ENCODE peak calls at places on chromosomes 7 and 10, in eight cellular contexts. C is GM23338, H is sigmoid colon, W is Panc1, A is transverse colon, M is HCT116, Z is GM12878, F is SK-N-SH. U is an unnamed sample.

GRCh38 chr10:78336402-78336791 is 302.7 kb downstream of the RPS24 start:
- DNase-seq in Z (no peak), A (no peak), H (no peak), M (no peak), C (no peak), W (peak), F (no peak), U (peak)

GRCh38 chr7:152663101-152663740 is 12.7 kb downstream of the XRCC2 start:
- DNase-seq in M (no peak), F (no peak), H (no peak), C (peak), Z (no peak), A (no peak), W (no peak), U (no peak)

GRCh38 chr7:149827089-149827981 is 10.8 kb upstream of the ZNF862 start:
- DNase-seq in M (no peak), C (no peak), A (no peak), F (peak), H (peak), Z (no peak), W (no peak), U (no peak)

GRCh38 chr10:44326474-44327030 is 58.3 kb downstream of the CXCL12 start:
- DNase-seq in W (no peak), C (no peak), Z (no peak), A (no peak), F (no peak), M (no peak), H (no peak), U (no peak)

GRCh38 chr10:95728535-95728934 is 27.4 kb upstream of the ENTPD1 start:
- DNase-seq in A (no peak), H (no peak), W (no peak), M (no peak), C (no peak), F (no peak), Z (no peak), U (no peak)

GRCh38 chr7:123682690-123683089 is 27.0 kb downstream of the LMOD2 start:
- DNase-seq in M (peak), F (no peak), C (peak), A (no peak), H (no peak), Z (no peak), W (peak), U (no peak)

GRCh38 chr10:119320981-119321380 is 113.6 kb downstream of the GRK5 start:
- DNase-seq in H (no peak), A (no peak), M (no peak), Z (no peak), C (no peak), F (no peak), W (no peak), U (no peak)

GRCh38 chr10:105351187-105351586 is 710.1 kb downstream of the SORCS3 start:
- DNase-seq in A (no peak), Z (no peak), F (no peak), H (no peak), W (no peak), M (no peak), C (no peak), U (no peak)

GRCh38 chr10:116779076-116779687 is 36.8 kb upstream of the HSPA12A start:
- DNase-seq in H (peak), C (no peak), A (no peak), W (no peak), Z (no peak), M (peak), F (no peak), U (no peak)

GRCh38 chr7:123283373-123283772 is 83.6 kb upstream of the SLC13A1 start:
- DNase-seq in C (no peak), A (no peak), W (no peak), Z (no peak), M (no peak), F (no peak), H (no peak), U (no peak)

GRCh38 chr7:31735991-31736982 is 49.3 kb downstream of the PPP1R17 start:
- DNase-seq in A (peak), M (peak), Z (no peak), H (peak), W (peak), C (peak), F (peak), U (peak)

GRCh38 chr10:3460420-3461128 is 288.0 kb upstream of the PITRM1 start:
- DNase-seq in C (no peak), M (no peak), F (no peak), Z (no peak), H (no peak), W (no peak), A (no peak), U (no peak)
- H3K27ac ChIP-seq in C (no peak), M (no peak), F (no peak), Z (no peak), H (no peak), W (no peak), A (peak), U (no peak)

GRCh38 chr7:155752756-155753445 is 59.4 kb downstream of the SHH start:
- DNase-seq in C (no peak), A (peak), H (peak), M (no peak), Z (peak), W (no peak), F (no peak), U (no peak)
- TF ChIP-seq POLR2AphosphoS5 in C (no peak), A (no peak), H (no peak), M (no peak), Z (no peak), W (no peak), F (no peak), U (no peak)

GRCh38 chr10:52682766-52683165 is 89.8 kb downstream of the MBL2 start:
- DNase-seq in W (no peak), A (no peak), Z (no peak), F (no peak), C (no peak), H (no peak), M (no peak), U (no peak)
- H3K27ac ChIP-seq in W (no peak), A (no peak), Z (no peak), F (no peak), C (no peak), H (no peak), M (no peak), U (no peak)

GRCh38 chr10:31774291-31774900 is 154.2 kb downstream of the ARHGAP12 start:
- DNase-seq in H (no peak), C (peak), Z (no peak), A (no peak), W (no peak), M (no peak), F (peak), U (no peak)

GRCh38 chr10:31776159-31776558 is 152.5 kb downstream of the ARHGAP12 start:
- DNase-seq in F (no peak), M (no peak), W (no peak), C (no peak), H (no peak), A (no peak), Z (no peak), U (no peak)

GRCh38 chr10:31771345-31771831 is 157.2 kb downstream of the ARHGAP12 start:
- DNase-seq in F (no peak), H (peak), W (no peak), M (no peak), C (no peak), A (no peak), Z (no peak), U (no peak)

GRCh38 chr10:31774928-31775668 is 153.5 kb downstream of the ARHGAP12 start:
- DNase-seq in C (no peak), F (no peak), M (no peak), W (no peak), Z (no peak), A (no peak), H (no peak), U (no peak)

DNA sequence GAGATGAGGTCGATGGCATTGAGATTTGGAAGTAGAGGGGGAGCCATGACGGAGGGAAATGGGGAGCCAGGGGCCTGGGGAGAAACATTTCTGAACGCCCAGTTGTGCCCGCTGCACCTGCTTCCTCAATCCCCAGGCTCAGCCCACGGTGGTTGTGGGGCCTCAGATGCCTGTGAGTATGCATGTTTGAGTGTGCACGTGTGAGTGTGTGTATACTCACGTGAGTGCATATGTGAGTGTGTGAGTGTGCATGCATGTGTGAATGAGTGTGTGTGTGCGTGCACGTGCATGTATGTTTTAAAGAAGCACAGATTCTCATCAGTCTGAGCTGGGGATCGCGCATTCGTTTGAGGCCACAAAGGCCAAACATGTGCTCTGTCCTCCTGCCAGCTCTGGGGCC is 154.9 kb downstream of the ARHGAP12 start:
- DNase-seq in F (no peak), H (no peak), M (no peak), Z (no peak), A (no peak), C (no peak), W (no peak), U (no peak)
- TF ChIP-seq POLR2AphosphoS5 in F (no peak), H (no peak), M (no peak), Z (no peak), A (no peak), C (no peak), W (no peak), U (no peak)